ENCODE peak calls at places on chromosomes 11 and 22, in ten cellular contexts. V, E, D, U, X, H, Q, F, S and G are unnamed samples.

GRCh38 chr22:50696799-50697561 is 24.4 kb downstream of the SHANK3 start:
- DNase-seq in V (no peak), E (no peak), D (peak; percentile 90), U (no peak), X (no peak), H (no peak), Q (no peak), F (no peak), S (peak; percentile 80), G (peak; percentile 15)

GRCh38 chr11:118872403-118872821 is 11.3 kb upstream of the CXCR5 start:
- DNase-seq in V (peak; percentile 80), E (no peak), D (no peak), U (no peak), X (no peak), H (no peak), Q (no peak), F (no peak), S (no peak), G (no peak)

GRCh38 chr22:27331526-27332281 is 469.9 kb downstream of the MN1 start:
- DNase-seq in V (no peak), E (peak; percentile 34), D (peak; percentile 60), U (no peak), X (no peak), H (no peak), Q (no peak), F (no peak), S (peak; percentile 85), G (peak; percentile 11)

GRCh38 chr11:115682901-115683300 is 178.7 kb upstream of the CADM1 start:
- DNase-seq in V (no peak), E (no peak), D (no peak), U (no peak), X (no peak), H (no peak), Q (no peak), F (no peak), S (no peak), G (peak; percentile 36)

GRCh38 chr22:45626198-45626651 is 45.4 kb upstream of the ATXN10 start:
- DNase-seq in V (no peak), E (no peak), D (no peak), U (no peak), X (no peak), H (no peak), Q (no peak), F (peak; percentile 87), S (no peak), G (no peak)

GRCh38 chr22:43042101-43042780 is 27.3 kb upstream of the PACSIN2 start:
- DNase-seq in V (no peak), E (no peak), D (no peak), U (no peak), X (no peak), H (no peak), Q (no peak), F (no peak), S (no peak), G (peak; percentile 50)

GRCh38 chr11:133619973-133620372 is 87.7 kb upstream of the OPCML start:
- DNase-seq in V (no peak), E (no peak), D (peak; percentile 38), U (no peak), X (no peak), H (no peak), Q (no peak), F (no peak), S (no peak), G (no peak)

GRCh38 chr22:40015346-40015976 is 20.7 kb downstream of the FAM83F start:
- DNase-seq in V (no peak), E (no peak), D (no peak), U (no peak), X (no peak), H (no peak), Q (no peak), F (no peak), S (no peak), G (no peak)

GRCh38 chr11:77525455-77526091 is 51.7 kb upstream of the PAK1 start:
- DNase-seq in V (no peak), E (no peak), D (no peak), U (no peak), X (no peak), H (no peak), Q (no peak), F (no peak), S (no peak), G (no peak)

GRCh38 chr11:23509023-23509422 is 648.7 kb upstream of the CCDC179 start:
- DNase-seq in V (no peak), E (peak; percentile 95), D (no peak), U (no peak), X (no peak), H (no peak), Q (no peak), F (peak; percentile 34), S (no peak), G (peak; percentile 2)